ENCODE peak calls at places on chromosomes 3 and 15, in seven cellular contexts. One of them, this sample, is unnamed.

GRCh38 chr15:100712226-100712625 is 109.8 kb downstream of the ASB7 start:
- DNase-seq in fibroblast of mammary gland: peak; percentile 82
- DNase-seq in foreskin fibroblast: peak; percentile 67
- DNase-seq in ovary: peak; percentile 72
- DNase-seq in fibroblast of villous mesenchyme: peak; percentile 76
- DNase-seq in breast epithelium: peak; percentile 29
- DNase-seq in left lung: no peak
- DNase-seq in this sample: peak; percentile 79

GRCh38 chr3:172156309-172156998 is 117.1 kb downstream of the FNDC3B start:
- DNase-seq in ovary: no peak
- DNase-seq in foreskin fibroblast: no peak
- DNase-seq in left lung: peak; percentile 83
- DNase-seq in breast epithelium: peak; percentile 95
- DNase-seq in fibroblast of villous mesenchyme: no peak
- DNase-seq in fibroblast of mammary gland: no peak
- DNase-seq in this sample: no peak

GRCh38 chr3:97823081-97823480 is 1.3 kb downstream of the CRYBG3 start:
- DNase-seq in fibroblast of villous mesenchyme: no peak
- DNase-seq in ovary: no peak
- DNase-seq in fibroblast of mammary gland: no peak
- DNase-seq in breast epithelium: no peak
- DNase-seq in foreskin fibroblast: peak; percentile 8
- DNase-seq in left lung: no peak
- DNase-seq in this sample: no peak

GRCh38 chr3:65412591-65412990 is 626.1 kb downstream of the MAGI1 start:
- DNase-seq in fibroblast of mammary gland: no peak
- DNase-seq in breast epithelium: no peak
- DNase-seq in fibroblast of villous mesenchyme: peak; percentile 12
- DNase-seq in ovary: no peak
- DNase-seq in left lung: no peak
- DNase-seq in foreskin fibroblast: no peak
- DNase-seq in this sample: no peak

GRCh38 chr15:74327756-74328155 is 39.7 kb downstream of the CYP11A1 start:
- DNase-seq in left lung: no peak
- DNase-seq in fibroblast of villous mesenchyme: no peak
- DNase-seq in ovary: no peak
- DNase-seq in breast epithelium: no peak
- DNase-seq in foreskin fibroblast: no peak
- DNase-seq in fibroblast of mammary gland: no peak
- DNase-seq in this sample: no peak

GRCh38 chr3:151843275-151843674 is 29.4 kb downstream of the AADAC start:
- DNase-seq in fibroblast of villous mesenchyme: peak; percentile 82
- DNase-seq in breast epithelium: no peak
- DNase-seq in fibroblast of mammary gland: no peak
- DNase-seq in left lung: no peak
- DNase-seq in ovary: no peak
- DNase-seq in foreskin fibroblast: no peak
- DNase-seq in this sample: no peak

GRCh38 chr15:35394416-35394815 is 151.5 kb downstream of the DPH6 start:
- DNase-seq in ovary: no peak
- DNase-seq in fibroblast of villous mesenchyme: peak; percentile 33
- DNase-seq in fibroblast of mammary gland: peak; percentile 14
- DNase-seq in foreskin fibroblast: peak; percentile 36
- DNase-seq in left lung: no peak
- DNase-seq in breast epithelium: no peak
- DNase-seq in this sample: no peak

GRCh38 chr3:46713898-46714552 is 3.6 kb downstream of the PRSS50 start:
- DNase-seq in breast epithelium: no peak
- DNase-seq in ovary: peak; percentile 18
- DNase-seq in fibroblast of mammary gland: no peak
- DNase-seq in fibroblast of villous mesenchyme: no peak
- DNase-seq in foreskin fibroblast: no peak
- DNase-seq in left lung: no peak
- DNase-seq in this sample: no peak

GRCh38 chr3:62818347-62818746 is 56.9 kb downstream of the CADPS start:
- DNase-seq in fibroblast of mammary gland: no peak
- DNase-seq in ovary: no peak
- DNase-seq in left lung: no peak
- DNase-seq in fibroblast of villous mesenchyme: no peak
- DNase-seq in foreskin fibroblast: no peak
- DNase-seq in breast epithelium: no peak
- DNase-seq in this sample: no peak

GRCh38 chr3:100032262-100032661 is 82.0 kb downstream of the FILIP1L start:
- DNase-seq in ovary: no peak
- DNase-seq in fibroblast of villous mesenchyme: peak; percentile 87
- DNase-seq in left lung: no peak
- DNase-seq in fibroblast of mammary gland: peak; percentile 72
- DNase-seq in foreskin fibroblast: peak; percentile 62
- DNase-seq in breast epithelium: no peak
- DNase-seq in this sample: peak; percentile 75

GRCh38 chr3:126052196-126053058 is 31.5 kb downstream of the SLC41A3 start:
- DNase-seq in ovary: no peak
- DNase-seq in foreskin fibroblast: no peak
- DNase-seq in fibroblast of mammary gland: no peak
- DNase-seq in fibroblast of villous mesenchyme: no peak
- DNase-seq in left lung: no peak
- DNase-seq in breast epithelium: no peak
- DNase-seq in this sample: no peak

GRCh38 chr3:81723732-81724313 is 37.6 kb downstream of the GBE1 start:
- DNase-seq in fibroblast of mammary gland: peak; percentile 43
- DNase-seq in foreskin fibroblast: peak; percentile 44
- DNase-seq in breast epithelium: no peak
- DNase-seq in ovary: no peak
- DNase-seq in left lung: no peak
- DNase-seq in fibroblast of villous mesenchyme: peak; percentile 60
- DNase-seq in this sample: peak; percentile 25

GRCh38 chr3:82416828-82417227 is 655.4 kb upstream of the GBE1 start:
- DNase-seq in fibroblast of mammary gland: no peak
- DNase-seq in foreskin fibroblast: no peak
- DNase-seq in breast epithelium: no peak
- DNase-seq in left lung: no peak
- DNase-seq in ovary: no peak
- DNase-seq in fibroblast of villous mesenchyme: no peak
- DNase-seq in this sample: no peak

GRCh38 chr3:20930034-20930433 is 744.0 kb upstream of the SGO1 start:
- DNase-seq in breast epithelium: no peak
- DNase-seq in foreskin fibroblast: peak; percentile 54
- DNase-seq in ovary: no peak
- DNase-seq in left lung: no peak
- DNase-seq in fibroblast of villous mesenchyme: peak; percentile 9
- DNase-seq in fibroblast of mammary gland: peak; percentile 15
- DNase-seq in this sample: peak; percentile 27

GRCh38 chr3:16512435-16513140 is 911 bp downstream of the RFTN1 start:
- DNase-seq in fibroblast of villous mesenchyme: peak; percentile 43
- DNase-seq in breast epithelium: no peak
- DNase-seq in foreskin fibroblast: peak; percentile 68
- DNase-seq in fibroblast of mammary gland: no peak
- DNase-seq in ovary: peak; percentile 52
- DNase-seq in left lung: peak; percentile 85
- DNase-seq in this sample: no peak

GRCh38 chr3:16514021-16514700 is 662 bp upstream of the RFTN1 start:
- DNase-seq in breast epithelium: no peak
- DNase-seq in foreskin fibroblast: no peak
- DNase-seq in fibroblast of mammary gland: no peak
- DNase-seq in ovary: no peak
- DNase-seq in fibroblast of villous mesenchyme: no peak
- DNase-seq in left lung: no peak
- DNase-seq in this sample: no peak

GRCh38 chr3:16511561-16512434 is 1.7 kb downstream of the RFTN1 start:
- DNase-seq in foreskin fibroblast: peak; percentile 89
- DNase-seq in fibroblast of mammary gland: peak; percentile 78
- DNase-seq in fibroblast of villous mesenchyme: peak; percentile 88
- DNase-seq in breast epithelium: peak; percentile 30
- DNase-seq in left lung: no peak
- DNase-seq in ovary: peak; percentile 60
- DNase-seq in this sample: peak; percentile 86

GRCh38 chr3:16514799-16515353 is 1.4 kb upstream of the RFTN1 start:
- DNase-seq in fibroblast of mammary gland: no peak
- DNase-seq in breast epithelium: no peak
- DNase-seq in fibroblast of villous mesenchyme: no peak
- DNase-seq in ovary: no peak
- DNase-seq in foreskin fibroblast: no peak
- DNase-seq in left lung: no peak
- DNase-seq in this sample: no peak

DNA sequence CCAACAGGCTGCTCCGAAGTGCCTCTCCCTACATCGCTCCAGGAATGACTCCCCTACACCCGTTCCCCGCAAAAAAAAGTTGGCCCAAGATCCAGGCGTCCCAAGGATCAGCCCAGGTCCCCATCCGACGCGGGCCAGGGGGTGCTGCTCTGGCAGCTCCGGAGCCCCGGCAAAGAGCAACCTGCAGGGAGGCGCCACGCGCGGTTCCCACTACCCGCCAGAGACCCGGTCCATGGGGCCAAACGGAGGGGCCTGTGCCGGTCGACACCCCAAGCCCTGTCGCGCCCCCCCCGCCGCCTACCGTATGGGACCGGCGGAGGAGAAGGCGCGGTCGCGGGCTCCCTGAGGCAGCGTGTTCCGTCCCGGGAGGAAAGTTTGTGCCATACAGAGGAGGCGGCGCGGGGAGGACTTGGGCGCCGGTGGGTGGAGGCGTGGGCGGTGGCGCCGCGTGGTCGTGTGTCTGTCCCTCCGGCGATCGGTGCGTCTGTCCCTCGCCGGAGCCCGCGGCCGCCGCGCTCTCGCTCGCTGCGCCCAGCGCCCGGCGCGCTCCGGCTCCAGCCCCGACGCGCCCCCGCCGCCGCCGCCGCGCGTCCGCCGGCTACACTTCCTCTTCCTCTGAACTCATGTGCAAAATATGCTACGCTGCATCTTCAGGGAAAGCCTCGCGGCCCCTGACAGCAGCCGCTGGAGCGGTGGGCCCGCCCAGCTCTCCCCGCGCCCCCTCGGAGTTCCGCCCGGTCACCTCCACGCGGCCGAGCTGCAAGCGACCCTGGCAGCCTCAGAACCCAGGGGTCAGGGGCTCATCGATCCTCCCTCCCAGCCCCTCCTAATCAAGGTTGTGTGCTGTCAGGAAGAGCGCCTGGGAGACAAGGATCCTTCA is at the start of gene RFTN1:
- DNase-seq in breast epithelium: no peak
- DNase-seq in foreskin fibroblast: peak; percentile 89
- DNase-seq in fibroblast of mammary gland: peak; percentile 50
- DNase-seq in ovary: peak; percentile 60
- DNase-seq in fibroblast of villous mesenchyme: peak; percentile 69
- DNase-seq in left lung: peak; percentile 90
- DNase-seq in this sample: peak; percentile 61
- TF ChIP-seq CTCF in breast epithelium: no peak
- TF ChIP-seq CTCF in foreskin fibroblast: no peak
- TF ChIP-seq CTCF in fibroblast of mammary gland: no peak
- TF ChIP-seq CTCF in ovary: no peak
- TF ChIP-seq CTCF in fibroblast of villous mesenchyme: no peak
- TF ChIP-seq CTCF in left lung: no peak
- TF ChIP-seq CTCF in this sample: no peak

GRCh38 chr3:194985031-194985578 is 285.9 kb downstream of the XXYLT1 start:
- DNase-seq in ovary: peak; percentile 53
- DNase-seq in foreskin fibroblast: peak; percentile 40
- DNase-seq in breast epithelium: peak; percentile 19
- DNase-seq in fibroblast of villous mesenchyme: peak; percentile 82
- DNase-seq in fibroblast of mammary gland: peak; percentile 75
- DNase-seq in left lung: peak; percentile 91
- DNase-seq in this sample: peak; percentile 82
- H3K4me3 ChIP-seq in ovary: no peak overlapping the region
- H3K4me3 ChIP-seq in foreskin fibroblast: no peak overlapping the region
- H3K4me3 ChIP-seq in breast epithelium: peak overlapping the region; percentile 26
- H3K4me3 ChIP-seq in fibroblast of villous mesenchyme: peak overlapping the region; percentile 40
- H3K4me3 ChIP-seq in fibroblast of mammary gland: peak overlapping the region; percentile 27
- H3K4me3 ChIP-seq in left lung: no peak overlapping the region
- H3K4me3 ChIP-seq in this sample: peak overlapping the region; percentile 38

GRCh38 chr3:71031914-71032521 is 551.5 kb downstream of the FOXP1 start:
- DNase-seq in fibroblast of villous mesenchyme: no peak
- DNase-seq in left lung: no peak
- DNase-seq in breast epithelium: no peak
- DNase-seq in foreskin fibroblast: no peak
- DNase-seq in fibroblast of mammary gland: no peak
- DNase-seq in ovary: no peak
- DNase-seq in this sample: no peak

GRCh38 chr3:71039332-71039731 is 544.2 kb downstream of the FOXP1 start:
- DNase-seq in ovary: no peak
- DNase-seq in left lung: no peak
- DNase-seq in breast epithelium: no peak
- DNase-seq in fibroblast of villous mesenchyme: no peak
- DNase-seq in foreskin fibroblast: no peak
- DNase-seq in fibroblast of mammary gland: no peak
- DNase-seq in this sample: no peak

GRCh38 chr3:71033681-71034220 is 549.8 kb downstream of the FOXP1 start:
- DNase-seq in ovary: no peak
- DNase-seq in left lung: no peak
- DNase-seq in breast epithelium: no peak
- DNase-seq in foreskin fibroblast: no peak
- DNase-seq in fibroblast of villous mesenchyme: no peak
- DNase-seq in fibroblast of mammary gland: no peak
- DNase-seq in this sample: no peak

GRCh38 chr3:71035886-71036285 is 547.6 kb downstream of the FOXP1 start:
- DNase-seq in foreskin fibroblast: no peak
- DNase-seq in fibroblast of mammary gland: no peak
- DNase-seq in fibroblast of villous mesenchyme: peak; percentile 30
- DNase-seq in breast epithelium: no peak
- DNase-seq in left lung: no peak
- DNase-seq in ovary: no peak
- DNase-seq in this sample: no peak

GRCh38 chr3:71035314-71035713 is 548.2 kb downstream of the FOXP1 start:
- DNase-seq in ovary: no peak
- DNase-seq in fibroblast of villous mesenchyme: peak; percentile 83
- DNase-seq in left lung: no peak
- DNase-seq in foreskin fibroblast: peak; percentile 43
- DNase-seq in fibroblast of mammary gland: peak; percentile 45
- DNase-seq in breast epithelium: no peak
- DNase-seq in this sample: peak; percentile 24
- TF ChIP-seq CTCF in ovary: no peak
- TF ChIP-seq CTCF in fibroblast of villous mesenchyme: no peak
- TF ChIP-seq CTCF in left lung: no peak
- TF ChIP-seq CTCF in foreskin fibroblast: no peak
- TF ChIP-seq CTCF in fibroblast of mammary gland: no peak
- TF ChIP-seq CTCF in breast epithelium: no peak
- TF ChIP-seq CTCF in this sample: no peak

GRCh38 chr3:121961283-121961682 is 60.8 kb downstream of the ILDR1 start:
- DNase-seq in ovary: no peak
- DNase-seq in left lung: no peak
- DNase-seq in breast epithelium: no peak
- DNase-seq in fibroblast of mammary gland: no peak
- DNase-seq in foreskin fibroblast: no peak
- DNase-seq in fibroblast of villous mesenchyme: no peak
- DNase-seq in this sample: no peak
- H3K4me3 ChIP-seq in ovary: no peak overlapping the region
- H3K4me3 ChIP-seq in left lung: no peak overlapping the region
- H3K4me3 ChIP-seq in breast epithelium: no peak overlapping the region
- H3K4me3 ChIP-seq in fibroblast of mammary gland: no peak overlapping the region
- H3K4me3 ChIP-seq in foreskin fibroblast: no peak overlapping the region
- H3K4me3 ChIP-seq in fibroblast of villous mesenchyme: no peak overlapping the region
- H3K4me3 ChIP-seq in this sample: no peak overlapping the region